ENCODE peak calls at places on chromosomes 11 and 22, in six cellular contexts. I, L, J, N, G and H are unnamed samples.

GRCh38 chr11:120995184-120995583 is 28.7 kb upstream of the TBCEL start:
- DNase-seq in I (no peak), L (no peak), J (no peak), N (no peak), G (no peak), H (no peak)

GRCh38 chr11:34049058-34049457 is 2.5 kb upstream of the CAPRIN1 start:
- DNase-seq in I (no peak), L (no peak), J (no peak), N (no peak), G (no peak), H (no peak)

GRCh38 chr11:14638561-14638960 is 5.0 kb upstream of the PDE3B start:
- DNase-seq in I (no peak), L (peak), J (no peak), N (no peak), G (no peak), H (no peak)

GRCh38 chr11:6249822-6250555 is 9.6 kb upstream of the CCKBR start:
- DNase-seq in I (no peak), L (peak), J (no peak), N (peak), G (no peak), H (no peak)

GRCh38 chr11:73387594-73388021 is 11.4 kb downstream of the RELT start:
- DNase-seq in I (no peak), L (no peak), J (no peak), N (no peak), G (no peak), H (peak)

GRCh38 chr22:24465566-24465965 is 29.6 kb upstream of the UPB1 start:
- DNase-seq in I (no peak), L (no peak), J (no peak), N (no peak), G (no peak), H (no peak)

GRCh38 chr22:22684605-22685561 is 40.5 kb downstream of the GGTLC2 start:
- DNase-seq in I (no peak), L (peak), J (no peak), N (no peak), G (peak), H (peak)

GRCh38 chr22:50536231-50536630 is 6.4 kb upstream of the TYMP start:
- DNase-seq in I (no peak), L (no peak), J (no peak), N (no peak), G (no peak), H (no peak)

GRCh38 chr11:83941050-83941449 is 654.9 kb upstream of the CCDC90B start:
- DNase-seq in I (no peak), L (peak), J (no peak), N (no peak), G (no peak), H (no peak)

GRCh38 chr11:536841-537621 is at the start of gene LRRC56:
- DNase-seq in I (peak), L (peak), J (peak), N (peak), G (peak), H (peak)

GRCh38 chr22:22410121-22410520 is 98.4 kb downstream of the ZNF280B start:
- DNase-seq in I (no peak), L (no peak), J (peak), N (no peak), G (no peak), H (no peak)

GRCh38 chr11:85626496-85626895 is 648 bp downstream of the DLG2 start:
- DNase-seq in I (no peak), L (peak), J (no peak), N (no peak), G (no peak), H (no peak)

GRCh38 chr11:61598886-61599868 is 18.3 kb upstream of the SYT7 start:
- DNase-seq in I (no peak), L (peak), J (no peak), N (peak), G (no peak), H (peak)

GRCh38 chr11:17506314-17506713 is 29.7 kb upstream of the ABCC8 start:
- DNase-seq in I (no peak), L (no peak), J (no peak), N (no peak), G (no peak), H (no peak)

GRCh38 chr11:97432926-97433325 is 1043.1 kb downstream of the JRKL start:
- DNase-seq in I (no peak), L (no peak), J (no peak), N (no peak), G (no peak), H (no peak)

GRCh38 chr22:50461536-50461935 is 13.3 kb downstream of the SBF1 start:
- DNase-seq in I (no peak), L (no peak), J (no peak), N (no peak), G (no peak), H (no peak)

GRCh38 chr22:20115691-20116375 is at the start of gene RANBP1:
- DNase-seq in I (no peak), L (no peak), J (no peak), N (no peak), G (no peak), H (no peak)

GRCh38 chr22:50622723-50623327 is 5.1 kb downstream of the ARSA start:
- DNase-seq in I (no peak), L (peak), J (no peak), N (no peak), G (no peak), H (no peak)

GRCh38 chr11:113487622-113488021 is 12.4 kb upstream of the DRD2 start:
- DNase-seq in I (no peak), L (no peak), J (no peak), N (no peak), G (no peak), H (no peak)

GRCh38 chr11:94730153-94730552 is 38.0 kb upstream of the AMOTL1 start:
- DNase-seq in I (no peak), L (no peak), J (no peak), N (no peak), G (no peak), H (no peak)

GRCh38 chr22:47295226-47295901 is 532.9 kb downstream of the TBC1D22A start:
- DNase-seq in I (no peak), L (no peak), J (no peak), N (no peak), G (no peak), H (no peak)

GRCh38 chr11:12077535-12078280 is 32.7 kb upstream of the MICAL2 start:
- DNase-seq in I (no peak), L (no peak), J (no peak), N (no peak), G (no peak), H (no peak)

GRCh38 chr11:57485217-57486007 is 25.1 kb downstream of the RTN4RL2 start:
- DNase-seq in I (no peak), L (peak), J (no peak), N (no peak), G (no peak), H (no peak)

GRCh38 chr11:132139181-132139580 is 768.8 kb downstream of the NTM start:
- DNase-seq in I (no peak), L (no peak), J (no peak), N (no peak), G (no peak), H (no peak)

GRCh38 chr11:132142554-132142953 is 772.1 kb downstream of the NTM start:
- DNase-seq in I (no peak), L (no peak), J (no peak), N (no peak), G (no peak), H (no peak)

GRCh38 chr11:132137981-132138313 is 767.5 kb downstream of the NTM start:
- DNase-seq in I (no peak), L (no peak), J (no peak), N (no peak), G (no peak), H (no peak)

GRCh38 chr11:132142102-132142501 is 771.7 kb downstream of the NTM start:
- DNase-seq in I (no peak), L (no peak), J (no peak), N (no peak), G (no peak), H (no peak)

GRCh38 chr11:132140056-132140455 is 769.6 kb downstream of the NTM start:
- DNase-seq in I (no peak), L (no peak), J (no peak), N (no peak), G (no peak), H (no peak)
- TF ChIP-seq CTCF in I (no peak), L (no peak), J (no peak), N (no peak), G (peak), H (peak)

GRCh38 chr22:33920927-33921575 is 775 bp upstream of the LARGE1 start:
- DNase-seq in I (peak), L (peak), J (peak), N (peak), G (peak), H (peak)

GRCh38 chr22:33919591-33920501 is at the start of gene LARGE1:
- DNase-seq in I (no peak), L (peak), J (no peak), N (peak), G (no peak), H (peak)

GRCh38 chr22:33918676-33919590 is 1.3 kb downstream of the LARGE1 start:
- DNase-seq in I (no peak), L (peak), J (no peak), N (no peak), G (no peak), H (peak)

GRCh38 chr22:33914699-33915098 is 5.6 kb downstream of the LARGE1 start:
- DNase-seq in I (no peak), L (no peak), J (no peak), N (no peak), G (no peak), H (no peak)

GRCh38 chr22:33917744-33918406 is 2.4 kb downstream of the LARGE1 start:
- DNase-seq in I (no peak), L (no peak), J (no peak), N (no peak), G (peak), H (peak)
- TF ChIP-seq CTCF in I (no peak), L (no peak), J (no peak), N (peak), G (peak), H (peak)

DNA sequence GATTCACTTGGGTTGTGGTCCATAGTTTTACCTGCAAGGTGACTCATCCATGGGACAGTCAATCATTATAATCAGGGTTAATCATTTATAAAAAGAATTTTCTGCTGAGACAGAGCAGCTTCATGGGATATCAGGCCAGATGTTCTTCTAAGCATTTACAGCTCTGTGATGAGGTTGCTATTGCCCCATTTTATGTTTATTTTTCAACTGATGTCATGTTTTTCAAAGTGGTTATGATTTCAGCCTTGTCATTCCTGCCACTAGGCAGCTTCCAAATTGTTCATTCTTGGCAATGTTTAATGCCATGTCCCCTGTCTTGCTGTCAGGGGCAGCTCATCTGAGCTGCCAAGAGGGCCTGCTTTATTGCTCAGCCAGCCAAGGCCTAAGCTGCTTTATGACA is 35.9 kb upstream of the ZBED5 start:
- DNase-seq in I (no peak), L (peak), J (no peak), N (no peak), G (no peak), H (no peak)
- TF ChIP-seq CTCF in I (no peak), L (no peak), J (no peak), N (no peak), G (no peak), H (no peak)

DNA sequence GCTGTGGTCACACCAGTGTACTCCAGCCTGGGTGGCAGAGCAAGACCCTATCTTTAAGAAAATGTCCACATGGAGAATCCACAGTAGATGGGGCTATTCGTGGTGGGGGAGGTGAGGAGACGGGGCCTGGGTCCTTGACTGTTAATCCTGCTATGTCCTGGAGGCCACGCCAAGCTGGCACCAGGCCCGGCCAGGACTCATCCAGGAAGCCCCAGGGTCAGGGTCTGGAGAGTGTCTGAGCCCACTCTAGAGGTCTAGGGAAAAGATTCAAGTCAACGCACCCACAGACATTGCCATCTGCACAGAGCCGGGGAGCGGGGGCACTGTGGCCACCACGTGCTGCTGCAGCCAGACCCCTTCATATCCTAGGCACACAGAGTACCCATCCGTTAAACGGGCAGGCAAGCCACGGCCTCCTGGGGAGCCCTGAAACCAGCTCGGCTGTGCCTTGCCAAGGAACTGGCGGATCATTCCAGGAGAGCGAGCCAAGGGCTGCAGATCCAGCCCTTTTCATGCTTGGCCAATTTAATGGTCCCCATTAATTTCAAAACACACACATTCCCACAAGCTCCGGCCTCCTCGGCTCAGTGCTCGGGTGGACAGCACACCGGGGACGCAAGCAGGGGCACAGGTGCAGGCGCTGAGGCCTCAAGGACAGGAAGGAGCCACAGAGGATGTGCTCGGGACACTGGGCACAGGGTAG is 24.7 kb downstream of the MACROD1 start:
- DNase-seq in I (no peak), L (no peak), J (no peak), N (no peak), G (no peak), H (peak)
- TF ChIP-seq CTCF in I (no peak), L (no peak), J (no peak), N (no peak), G (no peak), H (no peak)

DNA sequence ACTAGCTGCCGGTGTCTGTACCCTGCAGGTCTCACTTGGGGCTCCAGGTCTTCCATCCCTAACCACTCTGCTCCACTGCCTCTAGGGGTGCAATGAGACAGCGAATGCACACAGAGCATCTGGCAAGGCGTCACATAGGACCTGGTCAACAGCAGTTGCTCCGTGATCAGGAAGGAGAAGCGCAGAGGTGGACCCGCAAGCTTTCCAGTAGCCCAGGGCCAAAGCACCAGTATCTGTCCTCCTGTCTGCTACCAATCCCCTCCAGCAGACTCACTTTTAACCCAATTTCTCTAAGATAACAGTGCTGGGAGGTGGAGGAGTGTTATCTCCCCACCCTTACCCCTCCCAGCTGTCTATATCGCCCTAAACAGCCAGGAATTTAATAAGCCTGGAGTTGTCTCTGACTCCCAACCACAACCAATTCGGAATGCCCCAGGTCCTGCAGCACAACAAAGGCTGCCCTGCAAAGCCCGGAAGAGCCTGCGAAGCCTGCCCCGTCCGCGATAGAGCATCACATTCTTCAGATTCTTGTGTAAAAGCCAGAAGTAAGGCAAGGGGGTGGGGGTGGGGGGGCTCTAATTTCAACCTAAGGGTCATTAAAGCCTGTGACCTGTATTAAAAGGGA is 19.3 kb downstream of the MYH9 start:
- DNase-seq in I (no peak), L (peak), J (no peak), N (no peak), G (no peak), H (peak)
- TF ChIP-seq CTCF in I (no peak), L (no peak), J (no peak), N (no peak), G (peak), H (no peak)

DNA sequence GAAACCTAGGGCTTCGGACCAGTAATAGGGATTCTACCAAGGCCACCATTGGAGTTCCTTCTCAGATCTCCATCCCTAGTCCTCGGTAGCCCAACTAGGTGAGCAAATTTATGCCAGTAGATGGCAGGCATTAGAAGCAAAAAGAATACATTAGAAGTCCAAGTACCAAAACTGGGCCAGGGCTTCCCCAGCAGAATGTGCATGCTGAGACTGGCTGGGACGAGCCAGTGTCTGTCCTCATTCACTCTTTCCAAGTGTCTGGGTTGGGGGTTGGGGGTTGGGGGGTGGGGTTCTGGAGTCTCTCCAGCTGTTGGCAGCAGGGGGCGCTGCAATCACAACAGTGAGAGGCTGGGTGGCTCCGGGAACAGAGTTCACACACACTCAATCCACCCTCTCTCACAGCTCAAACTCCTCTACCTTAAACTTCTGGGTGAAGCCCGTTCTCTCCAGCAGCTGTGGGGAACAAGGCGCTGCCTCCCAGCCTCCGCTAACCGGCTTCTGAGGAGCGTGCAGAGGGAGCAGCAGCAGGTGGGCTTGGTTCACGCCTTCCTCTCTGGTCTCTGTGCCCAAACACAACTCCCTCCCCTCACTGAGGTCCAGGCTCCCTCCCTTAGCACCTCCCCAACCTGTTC is 57.5 kb downstream of the BTG4 start:
- DNase-seq in I (peak), L (peak), J (no peak), N (no peak), G (no peak), H (peak)
- TF ChIP-seq CTCF in I (peak), L (peak), J (no peak), N (no peak), G (peak), H (peak)

GRCh38 chr11:108316061-108316460 is 93.2 kb downstream of the ATM start:
- DNase-seq in I (no peak), L (no peak), J (no peak), N (no peak), G (no peak), H (no peak)
- TF ChIP-seq CTCF in I (no peak), L (no peak), J (no peak), N (no peak), G (no peak), H (no peak)

DNA sequence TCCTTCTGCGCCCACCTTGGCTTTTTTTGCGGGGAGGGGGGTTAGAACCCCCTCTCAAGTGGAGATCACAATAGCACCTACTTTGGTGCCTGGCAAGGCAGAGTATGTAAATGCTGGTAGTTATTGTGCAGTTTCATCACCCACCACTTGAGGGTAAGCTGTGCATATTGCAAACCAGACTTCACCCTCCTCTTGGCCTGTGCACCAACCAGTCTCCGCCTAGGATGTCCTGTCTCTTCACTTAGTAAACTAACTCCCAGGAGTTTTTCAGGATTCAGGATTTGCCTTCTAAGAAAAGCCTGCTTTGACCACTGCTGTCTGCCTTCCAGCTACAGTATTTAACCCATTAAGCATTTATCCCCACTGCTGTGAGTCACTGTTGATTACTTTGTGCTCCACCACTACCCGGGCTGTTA is 2.0 kb upstream of the UBXN1 start:
- DNase-seq in I (no peak), L (peak), J (peak), N (no peak), G (peak), H (no peak)
- TF ChIP-seq CTCF in I (peak), L (peak), J (peak), N (peak), G (peak), H (peak)